ENCODE peak calls at places on chromosomes 4 and X, in nine cellular contexts. M is stimulated activated CD8-positive, alpha-beta memory T cell treated with anti-CD3 and anti-CD28 coated beads, Interleukin-15, amount 100 ng/mL, for 24 hours; E is LoVo; O is T47D; T is CD4-positive, CD25-positive, alpha-beta regulatory T cell; D is NCI-H1694; V is hypothalamus; K is GM20000; Z is NCI-H146. N is an unnamed sample.

GRCh38 chrX:110743679-110744340 is 51.8 kb downstream of the CHRDL1 start:
- DNase-seq in M (no peak), E (no peak), O (no peak), T (no peak), D (no peak), V (no peak), K (no peak), Z (no peak), N (no peak)

GRCh38 chrX:25296850-25297249 is 281.1 kb upstream of the ARX start:
- DNase-seq in M (no peak), E (no peak), O (no peak), T (no peak), D (no peak), V (no peak), K (no peak), Z (no peak), N (no peak)

GRCh38 chr4:168480991-168481588 is 798 bp upstream of the DDX60L start:
- DNase-seq in M (no peak), E (peak), O (peak), T (peak), D (no peak), V (no peak), K (peak), Z (no peak), N (no peak)

GRCh38 chr4:15557806-15558550 is 88.3 kb downstream of the CC2D2A start:
- DNase-seq in M (no peak), E (no peak), O (no peak), T (no peak), D (no peak), V (no peak), K (no peak), Z (no peak), N (no peak)

GRCh38 chr4:22962186-22962786 is 269.5 kb downstream of the GBA3 start:
- DNase-seq in M (no peak), E (no peak), O (no peak), T (no peak), D (no peak), V (no peak), K (no peak), Z (no peak), N (no peak)

GRCh38 chr4:38071801-38072567 is 111.8 kb downstream of the PTTG2 start:
- DNase-seq in M (no peak), E (peak), O (no peak), T (peak), D (no peak), V (no peak), K (peak), Z (no peak), N (no peak)

GRCh38 chr4:108693211-108693610 is 42.8 kb downstream of the OSTC start:
- DNase-seq in M (no peak), E (no peak), O (no peak), T (no peak), D (no peak), V (no peak), K (no peak), Z (no peak), N (no peak)

GRCh38 chr4:125590158-125590557 is 275.4 kb downstream of the FAT4 start:
- DNase-seq in M (no peak), E (no peak), O (no peak), T (no peak), D (no peak), V (no peak), K (no peak), Z (no peak), N (no peak)

GRCh38 chr4:105215609-105216313 is 69.1 kb downstream of the TET2 start:
- DNase-seq in M (no peak), E (no peak), O (no peak), T (peak), D (no peak), V (no peak), K (peak), Z (no peak), N (no peak)

GRCh38 chr4:133498149-133498548 is 349.1 kb downstream of the PCDH10 start:
- DNase-seq in M (no peak), E (no peak), O (no peak), T (no peak), D (no peak), V (no peak), K (no peak), Z (no peak), N (no peak)

GRCh38 chr4:150722908-150723362 is 141.0 kb downstream of the MAB21L2 start:
- DNase-seq in M (no peak), E (peak), O (no peak), T (no peak), D (no peak), V (no peak), K (no peak), Z (no peak), N (no peak)

GRCh38 chrX:101658661-101659477 is 781 bp downstream of the ARMCX2 start:
- DNase-seq in M (peak), E (no peak), O (peak), T (peak), D (peak), V (peak), K (peak), Z (peak), N (no peak)

N was measured in SHP77 treated with DMSO at 0.1 percent for 48 hours.